ENCODE peak calls at places on chromosome 17, in four cellular contexts. One of them, this sample, is unnamed.

GRCh38 chr17:77571562-77571981 is 386.9 kb upstream of the TNRC6C start:
- DNase-seq in pancreas: no peak
- DNase-seq in AG20443: peak
- DNase-seq in RWPE2: no peak
- DNase-seq in this sample: no peak

GRCh38 chr17:52159810-52160578 is 1.5 kb upstream of the CA10 start:
- DNase-seq in AG20443: no peak
- DNase-seq in pancreas: no peak
- DNase-seq in RWPE2: no peak
- DNase-seq in this sample: no peak

GRCh38 chr17:13874817-13875216 is 194.5 kb upstream of the COX10 start:
- DNase-seq in pancreas: no peak
- DNase-seq in AG20443: no peak
- DNase-seq in RWPE2: no peak
- DNase-seq in this sample: no peak

GRCh38 chr17:15944720-15945492 is at the start of gene ADORA2B:
- DNase-seq in pancreas: peak
- DNase-seq in AG20443: peak
- DNase-seq in RWPE2: no peak
- DNase-seq in this sample: peak

GRCh38 chr17:64441772-64442549 is 7.0 kb upstream of the MILR1 start:
- DNase-seq in RWPE2: no peak
- DNase-seq in pancreas: peak
- DNase-seq in AG20443: peak
- DNase-seq in this sample: peak

GRCh38 chr17:80456465-80457235 is 19.8 kb downstream of the NPTX1 start:
- DNase-seq in RWPE2: no peak
- DNase-seq in pancreas: no peak
- DNase-seq in AG20443: peak
- DNase-seq in this sample: no peak

GRCh38 chr17:73770115-73770848 is 126.0 kb upstream of the SDK2 start:
- DNase-seq in AG20443: peak
- DNase-seq in RWPE2: peak
- DNase-seq in pancreas: peak
- DNase-seq in this sample: peak

GRCh38 chr17:81712468-81713003 is 452 bp downstream of the SLC25A10 start:
- DNase-seq in AG20443: peak
- DNase-seq in RWPE2: peak
- DNase-seq in pancreas: no peak
- DNase-seq in this sample: peak

GRCh38 chr17:45022655-45023339 is 28.6 kb downstream of the DCAKD start:
- DNase-seq in pancreas: no peak
- DNase-seq in RWPE2: no peak
- DNase-seq in AG20443: no peak
- DNase-seq in this sample: no peak

GRCh38 chr17:48981927-48982539 is 13.6 kb upstream of the GIP start:
- DNase-seq in pancreas: no peak
- DNase-seq in RWPE2: no peak
- DNase-seq in AG20443: no peak
- DNase-seq in this sample: no peak

GRCh38 chr17:57424777-57425188 is 168.5 kb downstream of the MSI2 start:
- DNase-seq in AG20443: no peak
- DNase-seq in pancreas: no peak
- DNase-seq in RWPE2: no peak
- DNase-seq in this sample: no peak

GRCh38 chr17:77345260-77345910 is 204.6 kb downstream of the SEC14L1 start:
- DNase-seq in pancreas: peak
- DNase-seq in RWPE2: no peak
- DNase-seq in AG20443: no peak
- DNase-seq in this sample: no peak

GRCh38 chr17:17001076-17001777 is 29.3 kb upstream of the TNFRSF13B start:
- DNase-seq in pancreas: no peak
- DNase-seq in AG20443: no peak
- DNase-seq in RWPE2: no peak
- DNase-seq in this sample: no peak

GRCh38 chr17:2892305-2892971 is 96.2 kb downstream of the RAP1GAP2 start:
- DNase-seq in RWPE2: peak
- DNase-seq in AG20443: peak
- DNase-seq in pancreas: peak
- DNase-seq in this sample: peak

GRCh38 chr17:19021622-19022083 is 17.1 kb upstream of the FAM83G start:
- DNase-seq in pancreas: no peak
- DNase-seq in RWPE2: no peak
- DNase-seq in AG20443: no peak
- DNase-seq in this sample: no peak

GRCh38 chr17:77128895-77129567 is 11.7 kb upstream of the SEC14L1 start:
- DNase-seq in RWPE2: no peak
- DNase-seq in pancreas: no peak
- DNase-seq in AG20443: no peak
- DNase-seq in this sample: no peak

GRCh38 chr17:82277851-82278250 is 4.4 kb upstream of the CSNK1D start:
- DNase-seq in AG20443: no peak
- DNase-seq in pancreas: no peak
- DNase-seq in RWPE2: no peak
- DNase-seq in this sample: no peak

This sample was measured in AG08396.